ENCODE peak calls at places on chromosomes 4 and X, in ten cellular contexts. O is mammary epithelial cell; U is endothelial cell of umbilical vein; E is lung; T is fibroblast of lung; J is HCT116; B is NT2/D1; N is neuronal stem cell; Z is cardiac muscle cell; M is CD8-positive, alpha-beta memory T cell. Y is an unnamed sample. For H3K9me3, the result is how much of the 10 kb centered on the place peaks cover.

GRCh38 chr4:181939199-181939945 is 303.8 kb upstream of the TENM3 start:
- DNase-seq in N (no peak), J (no peak), M (no peak), O (peak), T (peak), U (no peak), Z (peak), E (no peak), B (no peak), Y (peak)

GRCh38 chr4:3123201-3123671 is 48.8 kb downstream of the HTT start:
- DNase-seq in T (no peak), Z (peak), N (no peak), B (no peak), M (no peak), J (no peak), U (peak), E (no peak), O (no peak), Y (no peak)

GRCh38 chrX:108309144-108309543 is 129.1 kb downstream of the COL4A6 start:
- DNase-seq in B (no peak), E (no peak), Z (peak), M (no peak), U (peak), J (peak), N (no peak), T (peak), O (no peak), Y (no peak)

GRCh38 chr4:145417348-145418130 is 64.1 kb upstream of the SMAD1 start:
- DNase-seq in M (no peak), J (no peak), O (no peak), N (no peak), U (no peak), T (no peak), Z (no peak), B (no peak), E (no peak), Y (no peak)

GRCh38 chrX:95058815-95059214 is 1384.8 kb downstream of the FAM133A start:
- DNase-seq in T (peak), M (no peak), N (no peak), E (no peak), B (no peak), O (peak), J (no peak), Z (peak), U (no peak), Y (no peak)

GRCh38 chrX:68827848-68828562 is 816 bp upstream of the EFNB1 start:
- DNase-seq in M (peak), B (peak), O (peak), E (peak), Z (peak), N (peak), J (peak), T (peak), U (peak), Y (peak)

GRCh38 chr4:69095301-69095731 is 958 bp upstream of the UGT2B7 start:
- DNase-seq in Z (no peak), B (no peak), O (peak), T (peak), N (no peak), U (peak), J (no peak), M (no peak), E (no peak), Y (no peak)

GRCh38 chrX:148552775-148553174 is 52.4 kb downstream of the AFF2 start:
- DNase-seq in J (no peak), O (no peak), Z (no peak), N (no peak), U (no peak), B (no peak), T (no peak), E (no peak), M (no peak), Y (no peak)

GRCh38 chr4:7924163-7924562 is 15.5 kb downstream of the AFAP1 start:
- DNase-seq in U (no peak), J (no peak), O (no peak), Z (no peak), N (no peak), E (no peak), T (no peak), M (no peak), B (no peak), Y (no peak)

GRCh38 chr4:39613093-39613656 is 25.5 kb downstream of the SMIM14 start:
- DNase-seq in N (no peak), E (no peak), B (no peak), Z (no peak), O (peak), U (peak), J (no peak), M (no peak), T (peak), Y (no peak)

GRCh38 chr4:8765631-8766590 is 105.7 kb downstream of the HMX1 start:
- DNase-seq in N (no peak), Z (no peak), B (no peak), O (no peak), E (no peak), M (no peak), J (no peak), U (no peak), T (no peak), Y (no peak)

GRCh38 chrX:111131572-111131971 is 35.6 kb downstream of the PAK3 start:
- DNase-seq in B (no peak), T (peak), M (no peak), U (no peak), J (no peak), N (no peak), Z (no peak), O (no peak), E (no peak), Y (peak)

GRCh38 chrX:10531927-10532326 is 88.5 kb downstream of the MID1 start:
- DNase-seq in E (no peak), J (no peak), B (no peak), Z (peak), T (no peak), M (no peak), N (no peak), O (no peak), U (no peak), Y (no peak)

GRCh38 chr4:10075158-10075863 is 41.3 kb downstream of the WDR1 start:
- DNase-seq in B (no peak), M (no peak), Z (no peak), O (no peak), T (no peak), J (no peak), U (no peak), E (no peak), N (no peak), Y (no peak)

GRCh38 chrX:8341814-8342590 is 122.6 kb upstream of the VCX3B start:
- DNase-seq in Z (peak), O (peak), U (no peak), J (no peak), T (peak), B (no peak), E (no peak), M (no peak), N (no peak), Y (no peak)

GRCh38 chr4:128277856-128278255 is 9.8 kb downstream of the PGRMC2 start:
- DNase-seq in M (no peak), J (no peak), N (no peak), B (no peak), T (no peak), U (no peak), E (no peak), O (no peak), Z (no peak), Y (no peak)

GRCh38 chrX:123835661-123836371 is 24.0 kb upstream of the XIAP start:
- DNase-seq in T (peak), B (no peak), N (no peak), E (no peak), U (peak), O (peak), Z (peak), J (peak), M (no peak), Y (no peak)

GRCh38 chrX:38694394-38694793 is 106.9 kb upstream of the MID1IP1 start:
- DNase-seq in U (no peak), O (peak), E (no peak), T (peak), M (no peak), B (no peak), N (no peak), Z (no peak), J (no peak), Y (no peak)

GRCh38 chrX:78545233-78545632 is 113.9 kb downstream of the RTL3 start:
- DNase-seq in T (no peak), B (no peak), E (no peak), J (no peak), Z (no peak), U (no peak), N (no peak), M (no peak), O (no peak), Y (no peak)

DNA sequence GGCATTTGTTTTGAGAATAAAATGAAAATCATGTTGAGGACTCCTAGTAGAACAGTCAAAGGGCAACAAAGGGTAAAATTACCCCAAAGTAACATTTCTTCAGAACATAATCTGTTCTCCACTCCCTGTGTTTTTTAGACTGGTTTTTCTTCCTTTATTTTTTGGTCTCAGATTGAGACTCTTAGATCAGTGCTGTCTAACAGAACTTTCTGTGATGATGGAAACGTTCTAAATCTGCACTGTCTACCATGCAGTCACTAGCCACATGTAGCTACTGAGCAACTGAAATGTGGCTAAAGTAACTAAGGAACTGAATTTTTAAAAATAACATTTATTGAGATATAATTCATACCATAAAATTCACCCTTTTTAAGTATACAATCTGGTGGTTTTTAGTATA is 19.8 kb downstream of the CASK start:
- DNase-seq in E (no peak), B (no peak), T (no peak), U (no peak), Z (no peak), M (no peak), J (no peak), O (no peak), N (no peak), Y (no peak)
- H3K9me3 ChIP-seq in E (under half), B (under half), T (under half), U (under half), Z (under half), M (under half), J (under half), O (under half), N (under half), Y (under half)

GRCh38 chrX:142873214-142873613 is 152.5 kb upstream of the SPANXN4 start:
- DNase-seq in Z (no peak), U (no peak), N (no peak), O (no peak), T (no peak), B (no peak), E (no peak), J (no peak), M (no peak), Y (no peak)
- H3K9me3 ChIP-seq in Z (under half), U (under half), N (under half), O (under half), T (under half), B (under half), E (under half), J (under half), M (under half), Y (under half)

GRCh38 chrX:19245711-19246269 is 97.9 kb upstream of the PDHA1 start:
- DNase-seq in M (no peak), U (no peak), Z (no peak), B (no peak), N (no peak), O (no peak), J (no peak), E (no peak), T (no peak), Y (no peak)
- H3K9me3 ChIP-seq in M (under half), U (under half), Z (under half), B (under half), N (under half), O (under half), J (under half), E (under half), T (under half), Y (under half)

DNA sequence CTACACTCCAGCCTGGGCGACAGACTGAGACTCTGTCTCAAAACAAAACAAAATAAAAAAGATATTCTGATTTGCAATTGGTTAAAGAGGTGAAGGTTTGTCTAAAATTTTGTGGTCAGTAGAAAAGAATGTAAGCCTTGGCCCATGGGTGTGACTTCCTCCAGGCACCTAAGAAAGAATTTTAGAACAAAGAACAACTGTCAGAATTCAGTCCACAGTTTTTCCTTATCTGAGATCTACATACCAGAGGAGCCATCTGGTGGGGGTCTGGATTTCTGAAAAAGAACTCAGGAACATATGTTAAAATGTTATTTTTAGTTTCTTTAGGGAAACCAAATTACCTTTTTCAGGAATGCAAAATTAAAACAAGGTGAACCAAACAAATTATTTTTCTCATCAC is 434.1 kb downstream of the ANKRD50 start:
- DNase-seq in M (no peak), U (no peak), B (no peak), T (peak), N (no peak), J (no peak), E (no peak), O (peak), Z (peak), Y (no peak)
- H3K9me3 ChIP-seq in M (under half), U (under half), B (under half), T (under half), N (under half), J (under half), E (under half), O (under half), Z (under half), Y (under half)

DNA sequence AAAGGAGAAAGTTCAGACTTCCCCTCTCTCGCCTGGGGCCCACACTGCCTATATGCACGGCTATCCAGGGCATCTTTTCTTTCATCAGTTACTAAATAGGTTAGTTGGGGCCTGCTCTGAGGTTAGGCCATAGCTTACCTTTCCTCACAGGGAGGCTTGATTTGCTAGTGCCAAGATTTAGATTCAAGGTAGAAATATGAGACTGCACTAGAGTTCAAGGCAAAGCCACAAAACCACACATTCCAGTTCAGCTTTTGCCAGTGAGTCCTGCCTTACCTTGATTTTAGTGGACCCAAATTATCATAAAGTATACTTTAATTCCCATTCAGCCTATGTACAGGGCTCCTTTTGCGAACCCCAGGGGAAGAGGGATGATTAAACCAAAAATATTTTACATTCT is 762.8 kb downstream of the PDHA2 start:
- DNase-seq in M (no peak), B (no peak), N (no peak), Z (no peak), T (peak), E (no peak), U (no peak), O (peak), J (peak), Y (no peak)
- H3K9me3 ChIP-seq in M (under half), B (under half), N (under half), Z (under half), T (under half), E (under half), U (under half), O (under half), J (under half), Y (under half)

DNA sequence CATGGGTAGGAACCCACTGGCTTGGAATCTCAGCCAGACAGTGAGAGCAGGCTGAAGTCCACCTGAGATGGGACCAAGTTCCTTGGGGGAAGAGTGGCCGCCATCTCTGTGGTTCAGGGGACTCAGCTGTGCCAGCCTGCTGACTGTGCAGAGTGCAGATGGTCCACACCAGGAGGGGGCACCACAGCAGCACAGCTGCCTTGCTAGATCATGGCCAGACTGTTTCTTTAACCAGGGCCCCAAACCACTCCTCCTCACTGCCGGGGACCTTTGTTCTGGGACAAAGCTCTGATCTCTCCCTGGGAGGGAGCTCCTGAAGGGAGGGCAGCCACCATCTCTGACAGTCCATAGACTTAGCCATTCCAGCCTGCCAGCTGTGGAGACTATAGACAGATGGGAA is 2189.6 kb downstream of the PCDH7 start:
- DNase-seq in J (no peak), M (no peak), B (no peak), T (no peak), E (no peak), O (no peak), N (no peak), U (no peak), Z (no peak), Y (peak)
- H3K9me3 ChIP-seq in J (under half), M (under half), B (under half), T (under half), E (under half), O (under half), N (under half), U (under half), Z (under half), Y (under half)

DNA sequence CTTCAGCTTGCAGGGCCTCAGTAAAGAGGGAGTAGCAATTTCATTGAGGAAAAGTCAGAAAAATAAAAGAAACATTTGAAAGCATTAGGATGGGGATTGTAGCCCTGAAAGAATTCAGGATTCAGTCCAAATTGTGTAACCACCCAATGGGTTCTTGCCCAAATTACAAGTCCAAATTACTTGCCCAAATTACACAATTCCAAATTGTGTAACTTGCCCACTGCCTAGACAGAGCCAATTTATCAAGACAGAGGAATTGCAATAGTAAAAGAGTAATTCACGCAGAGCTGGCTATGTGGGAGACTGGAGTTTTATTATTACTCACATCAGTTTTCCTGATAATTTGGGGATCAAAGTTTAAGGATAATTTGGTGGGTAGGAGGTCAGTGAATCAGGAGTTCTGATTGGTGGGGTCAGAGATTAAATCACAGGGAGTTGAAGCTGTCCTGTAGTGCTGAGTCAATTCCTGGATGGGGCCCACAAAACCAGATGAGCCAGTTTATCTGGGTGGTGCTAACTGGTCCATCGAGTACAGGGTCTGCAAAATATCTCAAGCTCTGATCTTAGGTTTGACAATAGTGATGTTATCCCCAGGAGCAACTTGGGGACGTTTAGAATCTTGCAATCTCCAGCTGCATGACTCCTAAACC is 18.1 kb upstream of the PAGE5 start:
- DNase-seq in E (no peak), O (no peak), Z (peak), M (no peak), B (no peak), U (no peak), N (no peak), J (no peak), T (no peak), Y (no peak)
- H3K9me3 ChIP-seq in E (under half), O (under half), Z (under half), M (under half), B (under half), U (under half), N (under half), J (under half), T (under half), Y (under half)

DNA sequence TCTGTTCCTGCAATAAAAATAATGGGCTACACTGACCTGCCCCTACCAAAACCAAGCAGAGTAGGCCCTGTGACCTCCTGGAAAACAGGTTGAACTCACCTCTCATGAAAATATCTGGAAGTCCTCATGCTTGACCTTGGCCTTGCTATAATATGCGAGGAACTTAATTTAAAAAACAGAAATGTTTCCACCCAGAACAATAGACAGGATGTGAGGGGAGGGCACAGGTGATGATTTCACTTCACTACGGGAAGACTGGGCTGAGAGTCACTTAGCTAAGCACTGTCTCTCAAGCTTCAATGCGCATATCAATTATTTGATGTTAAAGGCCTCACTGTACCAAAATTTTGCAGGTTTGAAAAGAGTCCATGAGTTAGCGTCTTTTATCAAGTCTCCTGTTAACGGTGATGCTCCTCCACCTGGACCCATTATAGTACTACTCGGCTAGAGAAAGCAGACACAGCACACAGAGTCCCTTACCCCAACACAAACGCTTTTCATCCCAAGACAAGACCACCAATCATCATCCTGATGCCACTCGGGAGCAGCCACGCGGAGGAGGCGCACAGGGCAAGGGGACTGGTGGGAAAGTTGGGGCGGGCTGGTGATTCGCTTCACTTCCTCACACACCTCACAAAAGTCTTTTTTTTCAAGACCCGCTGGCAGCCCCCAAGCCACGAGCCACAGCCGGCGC is 25.9 kb downstream of the ZNF721 start:
- DNase-seq in N (no peak), U (peak), J (no peak), Z (peak), B (peak), O (peak), T (peak), E (no peak), M (no peak), Y (peak)
- H3K9me3 ChIP-seq in N (under half), U (under half), J (under half), Z (under half), B (under half), O (under half), T (under half), E (under half), M (under half), Y (under half)

DNA sequence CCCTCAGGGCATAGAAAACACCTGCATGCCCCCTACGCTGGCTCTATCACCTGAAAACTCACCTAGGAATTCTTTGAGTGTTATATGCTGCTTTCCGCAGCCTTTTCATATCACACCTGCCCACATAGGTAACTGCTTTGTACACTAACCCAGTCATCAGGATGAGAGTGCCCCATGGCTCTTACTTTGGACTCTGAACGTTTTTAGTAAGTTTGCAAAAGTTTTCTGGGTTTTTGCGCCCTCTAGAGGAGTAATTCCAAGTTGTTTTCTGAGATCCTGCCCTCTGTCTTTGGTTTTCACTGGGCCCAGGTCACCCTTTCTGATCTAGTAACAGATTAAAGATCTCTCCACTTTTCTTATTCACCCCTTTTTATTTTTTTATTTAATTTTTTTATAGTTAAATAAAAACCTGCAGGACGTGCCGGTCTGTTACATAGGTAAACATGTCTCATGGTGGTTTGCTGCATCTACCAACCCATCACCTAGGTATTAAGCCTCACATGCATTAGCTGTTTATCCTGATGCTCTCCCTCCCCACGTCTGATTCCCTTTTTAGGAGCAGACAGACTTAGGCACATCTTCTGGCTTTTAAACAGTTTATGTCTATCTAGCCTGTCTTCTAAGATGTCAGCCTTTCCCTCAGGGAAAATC is 139.2 kb downstream of the NWD2 start:
- DNase-seq in B (peak), N (peak), E (no peak), M (no peak), Z (peak), U (peak), J (peak), O (peak), T (peak), Y (peak)
- H3K9me3 ChIP-seq in B (under half), N (under half), E (under half), M (under half), Z (under half), U (under half), J (under half), O (under half), T (under half), Y (under half)